ENCODE peak calls at places on chromosomes 16 and 17, in four cellular contexts. N, H, E and F are unnamed samples.

GRCh38 chr17:9937164-9937835 is 32.2 kb upstream of the RCVRN start:
- DNase-seq in N (peak; percentile 83), H (no peak), E (no peak), F (no peak)

GRCh38 chr17:38748329-38749221 is at the start of gene PCGF2:
- DNase-seq in E (peak; percentile 98), H (peak; percentile 90), N (peak; percentile 94), F (peak; percentile 94)

GRCh38 chr16:89123001-89123830 is 29.6 kb downstream of the ACSF3 start:
- DNase-seq in N (peak; percentile 3), E (no peak), H (peak; percentile 61), F (peak; percentile 63)

GRCh38 chr17:42920106-42920900 is 19.7 kb downstream of the G6PC1 start:
- DNase-seq in E (no peak), N (no peak), H (no peak), F (no peak)

GRCh38 chr16:11914759-11915643 is 755 bp downstream of the GSPT1 start:
- DNase-seq in E (peak; percentile 63), N (peak; percentile 38), H (peak; percentile 92), F (no peak)

GRCh38 chr17:58666858-58667267 is 25.0 kb downstream of the TEX14 start:
- DNase-seq in N (peak; percentile 66), E (no peak), H (peak; percentile 88), F (peak; percentile 93)

GRCh38 chr16:4664538-4665418 is 28.6 kb upstream of the NUDT16L1 start:
- DNase-seq in E (no peak), N (peak; percentile 45), H (no peak), F (no peak)

GRCh38 chr17:63699638-63700527 is at the start of gene LIMD2:
- DNase-seq in H (peak; percentile 92), E (peak; percentile 72), N (peak; percentile 66), F (no peak)

GRCh38 chr16:8173111-8173644 is 417.1 kb downstream of the TMEM114 start:
- DNase-seq in E (peak; percentile 92), H (no peak), N (peak; percentile 48), F (no peak)

GRCh38 chr17:30696234-30696633 is 128.3 kb downstream of the CRLF3 start:
- DNase-seq in E (no peak), N (no peak), H (no peak), F (no peak)

GRCh38 chr16:23924138-23924537 is 88.4 kb downstream of the PRKCB start:
- DNase-seq in N (no peak), H (no peak), E (no peak), F (no peak)

GRCh38 chr16:4273858-4274291 is 1.1 kb upstream of the TFAP4 start:
- DNase-seq in H (peak; percentile 90), E (peak; percentile 94), N (peak; percentile 60), F (no peak)

GRCh38 chr17:41464682-41465081 is 2.5 kb downstream of the KRT32 start:
- DNase-seq in E (no peak), H (no peak), N (peak; percentile 42), F (peak; percentile 87)

GRCh38 chr17:19744922-19745757 is 3.0 kb downstream of the ALDH3A1 start:
- DNase-seq in H (peak; percentile 95), E (peak; percentile 94), N (peak; percentile 92), F (no peak)

GRCh38 chr17:46962374-46962790 is 16.7 kb downstream of the RPRML start:
- DNase-seq in H (no peak), N (no peak), E (no peak), F (no peak)

GRCh38 chr17:80859004-80859941 is 132.4 kb upstream of the CHMP6 start:
- DNase-seq in H (peak; percentile 83), E (peak; percentile 44), N (peak; percentile 69), F (peak; percentile 92)

GRCh38 chr16:68711421-68712139 is 25.5 kb upstream of the CDH1 start:
- DNase-seq in N (peak; percentile 21), H (peak; percentile 82), E (no peak), F (no peak)

GRCh38 chr17:48720263-48721008 is 1.9 kb downstream of the PRAC1 start:
- DNase-seq in E (no peak), N (no peak), H (no peak), F (peak; percentile 17)

GRCh38 chr16:67942200-67942509 is 1.8 kb downstream of the LCAT start:
- DNase-seq in N (no peak), H (no peak), E (peak; percentile 86), F (no peak)

GRCh38 chr17:61168506-61168905 is 231.1 kb upstream of the TBX2 start:
- DNase-seq in H (no peak), E (no peak), N (no peak), F (no peak)

GRCh38 chr17:2336215-2337151 is at the start of gene TSR1:
- DNase-seq in N (peak; percentile 92), E (peak; percentile 95), H (peak; percentile 98), F (peak; percentile 92)

GRCh38 chr16:77788196-77789084 is at the start of gene VAT1L:
- DNase-seq in H (peak; percentile 75), E (peak; percentile 78), N (peak; percentile 19), F (no peak)

GRCh38 chr17:31534223-31534888 is 142.9 kb downstream of the RAB11FIP4 start:
- DNase-seq in N (no peak), E (no peak), H (no peak), F (no peak)

GRCh38 chr16:69838417-69838990 is 76.4 kb downstream of the WWP2 start:
- DNase-seq in N (peak; percentile 35), E (peak; percentile 33), H (no peak), F (no peak)

GRCh38 chr16:16038950-16039349 is 89.5 kb downstream of the ABCC1 start:
- DNase-seq in E (no peak), N (no peak), H (no peak), F (no peak)

GRCh38 chr17:11805952-11806351 is 191.3 kb downstream of the ZNF18 start:
- DNase-seq in E (no peak), H (no peak), N (no peak), F (no peak)

GRCh38 chr17:41048441-41048840 is 1.3 kb upstream of the KRTAP2-1 start:
- DNase-seq in E (no peak), H (no peak), N (no peak), F (no peak)

GRCh38 chr16:27816561-27816960 is 247.0 kb downstream of the GSG1L start:
- DNase-seq in N (no peak), E (no peak), H (no peak), F (peak; percentile 28)

GRCh38 chr17:30554839-30555751 is 77.9 kb downstream of the GOSR1 start:
- DNase-seq in E (peak; percentile 74), N (no peak), H (peak; percentile 63), F (peak; percentile 64)

GRCh38 chr17:49003557-49004511 is 6.6 kb downstream of the IGF2BP1 start:
- DNase-seq in N (no peak), E (peak; percentile 75), H (no peak), F (no peak)

GRCh38 chr17:46991618-46992017 is 12.6 kb upstream of the RPRML start:
- DNase-seq in E (no peak), N (no peak), H (no peak), F (no peak)

GRCh38 chr17:72710834-72711233 is 381.7 kb downstream of the SLC39A11 start:
- DNase-seq in E (no peak), N (no peak), H (no peak), F (no peak)

DNA sequence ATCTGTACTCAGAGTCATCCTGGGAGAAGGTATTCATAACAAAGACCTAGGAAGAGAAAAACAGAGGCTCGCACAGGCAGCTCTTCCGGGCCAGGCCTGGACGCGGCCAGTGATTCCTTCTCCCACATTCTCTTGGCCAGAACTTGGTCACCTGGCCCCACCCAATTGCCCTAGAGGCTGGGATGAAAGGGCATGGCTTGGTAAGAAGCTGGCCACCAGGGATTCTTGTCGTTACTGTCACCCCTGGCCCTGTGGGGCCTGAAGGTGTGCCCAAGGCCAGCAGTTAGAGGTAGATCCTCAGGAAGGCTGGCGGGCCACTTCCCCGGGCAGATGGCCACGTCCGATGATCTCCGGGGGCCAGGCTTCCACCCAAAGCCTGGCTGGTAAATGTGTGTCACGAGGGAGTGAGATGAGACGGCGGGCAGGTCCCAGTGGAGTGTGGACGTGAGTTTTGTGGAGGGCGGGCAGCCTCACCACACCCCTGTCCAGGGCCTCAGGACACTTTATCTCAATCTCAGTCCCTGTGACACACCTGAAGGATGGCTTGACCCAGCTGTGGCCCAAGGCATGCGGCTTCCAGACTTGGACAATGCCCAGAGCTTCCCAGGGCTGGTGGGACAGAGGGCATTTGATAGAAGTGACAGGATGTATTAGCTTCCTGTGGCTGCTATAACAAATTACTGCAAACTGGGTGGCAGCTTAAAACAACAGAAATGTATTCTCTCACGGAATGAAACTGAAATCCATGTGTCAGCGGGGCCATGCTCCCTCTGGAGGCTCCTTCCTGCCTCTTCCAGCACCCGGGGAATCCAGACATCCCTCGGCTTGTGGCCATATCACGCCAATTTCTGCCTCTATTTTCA is 66.3 kb upstream of the GSE1 start:
- DNase-seq in N (no peak), E (no peak), H (peak; percentile 60), F (no peak)
- TF ChIP-seq CTCF in N (peak; percentile 44), E (peak; percentile 23), H (no peak), F (no peak)

DNA sequence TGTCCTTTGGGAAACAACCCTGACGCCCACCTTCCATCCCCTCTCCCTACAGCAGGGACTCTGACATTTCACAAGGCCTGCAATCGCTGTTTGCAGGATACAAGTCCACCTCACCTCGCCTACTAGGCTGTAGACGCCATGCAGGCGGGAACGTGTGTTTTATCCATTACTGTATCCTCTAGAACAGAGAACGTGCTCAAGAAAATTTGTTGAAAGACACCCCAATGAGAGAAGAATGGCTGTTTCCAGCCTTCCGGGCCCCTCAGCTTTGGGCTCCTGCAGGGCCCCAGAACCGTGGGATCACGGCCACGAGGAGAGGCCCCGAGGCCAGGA is 1.5 kb upstream of the TTYH2 start:
- DNase-seq in N (no peak), E (peak; percentile 19), H (no peak), F (no peak)
- H3K4me3 ChIP-seq in N (peak overlapping the region; percentile 72), E (peak overlapping the region; percentile 76), H (peak overlapping the region; percentile 53), F (no peak overlapping the region)

GRCh38 chr17:21005367-21005766 is 37.4 kb downstream of the USP22 start:
- DNase-seq in N (no peak), E (no peak), H (no peak), F (no peak)
- H3K4me1 ChIP-seq in N (peaks cover 64% of the 10 kb centered on the region), E (no peaks in the 10 kb centered on the region), H (no peaks in the 10 kb centered on the region), F (no peaks in the 10 kb centered on the region)

GRCh38 chr17:15941781-15942180 is 3.1 kb upstream of the ADORA2B start:
- DNase-seq in E (no peak), H (no peak), N (no peak), F (no peak)
- TF ChIP-seq CTCF in E (no peak), H (no peak), N (no peak), F (no peak)

GRCh38 chr16:31698901-31699300 is 171.2 kb downstream of the AHSP start:
- DNase-seq in E (no peak), H (no peak), N (no peak), F (no peak)

GRCh38 chr16:31699601-31700000 is 171.9 kb downstream of the AHSP start:
- DNase-seq in E (no peak), N (no peak), H (peak; percentile 38), F (no peak)

GRCh38 chr16:31701734-31702133 is 171.9 kb upstream of the ZNF267 start:
- DNase-seq in N (no peak), H (peak; percentile 34), E (no peak), F (no peak)

GRCh38 chr16:31700530-31701388 is 172.8 kb upstream of the ZNF267 start:
- DNase-seq in H (peak; percentile 81), N (peak; percentile 82), E (peak; percentile 97), F (peak; percentile 93)

DNA sequence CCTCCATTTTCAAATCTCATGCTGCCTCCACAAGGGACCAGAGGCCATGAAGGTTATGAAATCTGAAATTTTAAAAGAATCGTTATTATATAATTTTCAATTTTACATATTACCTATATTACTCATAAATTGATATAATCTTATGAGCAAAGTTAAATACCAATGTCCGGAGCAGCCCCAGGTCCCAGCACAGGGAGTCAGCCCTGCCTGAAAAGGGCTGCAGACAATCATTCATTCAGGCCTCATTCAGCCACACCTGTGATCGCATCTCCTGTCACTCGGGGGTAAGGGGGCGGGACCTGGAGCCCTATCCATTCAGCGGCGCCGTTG is 172.5 kb downstream of the AHSP start:
- DNase-seq in E (no peak), N (no peak), H (peak; percentile 86), F (no peak)
- H3K4me3 ChIP-seq in E (peak overlapping the region; percentile 86), N (peak overlapping the region; percentile 96), H (peak overlapping the region; percentile 70), F (peak overlapping the region; percentile 87)